ENCODE peak calls at places on chromosomes 12 and 14, in five cellular contexts. One of them, this sample, is unnamed.

GRCh38 chr14:100815478-100816285 is 10.2 kb upstream of the MEG3 start:
- DNase-seq in thyroid gland: no peak
- DNase-seq in CD4-positive, CD25-positive, alpha-beta regulatory T cell: no peak
- DNase-seq in effector memory CD4-positive, alpha-beta T cell: no peak
- DNase-seq in uterus: no peak
- DNase-seq in this sample: no peak

GRCh38 chr12:19082365-19082911 is 47.1 kb upstream of the PLEKHA5 start:
- DNase-seq in thyroid gland: peak; percentile 3
- DNase-seq in CD4-positive, CD25-positive, alpha-beta regulatory T cell: no peak
- DNase-seq in effector memory CD4-positive, alpha-beta T cell: no peak
- DNase-seq in uterus: no peak
- DNase-seq in this sample: no peak

GRCh38 chr12:85468356-85469157 is 188.5 kb downstream of the ALX1 start:
- DNase-seq in thyroid gland: peak; percentile 31
- DNase-seq in CD4-positive, CD25-positive, alpha-beta regulatory T cell: peak; percentile 27
- DNase-seq in effector memory CD4-positive, alpha-beta T cell: no peak
- DNase-seq in uterus: no peak
- DNase-seq in this sample: peak; percentile 51

GRCh38 chr14:92160619-92161018 is 38.9 kb downstream of the CPSF2 start:
- DNase-seq in thyroid gland: no peak
- DNase-seq in CD4-positive, CD25-positive, alpha-beta regulatory T cell: no peak
- DNase-seq in effector memory CD4-positive, alpha-beta T cell: no peak
- DNase-seq in uterus: no peak
- DNase-seq in this sample: no peak

GRCh38 chr12:74537126-74537706 is 419 bp upstream of the ATXN7L3B start:
- DNase-seq in thyroid gland: no peak
- DNase-seq in CD4-positive, CD25-positive, alpha-beta regulatory T cell: peak; percentile 66
- DNase-seq in effector memory CD4-positive, alpha-beta T cell: no peak
- DNase-seq in uterus: no peak
- DNase-seq in this sample: no peak

GRCh38 chr12:72273851-72274284 is 1.7 kb downstream of the TRHDE start:
- DNase-seq in thyroid gland: no peak
- DNase-seq in CD4-positive, CD25-positive, alpha-beta regulatory T cell: no peak
- DNase-seq in effector memory CD4-positive, alpha-beta T cell: no peak
- DNase-seq in uterus: peak; percentile 14
- DNase-seq in this sample: no peak

GRCh38 chr12:132806857-132807256 is 21.8 kb downstream of the GOLGA3 start:
- DNase-seq in thyroid gland: no peak
- DNase-seq in CD4-positive, CD25-positive, alpha-beta regulatory T cell: no peak
- DNase-seq in effector memory CD4-positive, alpha-beta T cell: no peak
- DNase-seq in uterus: no peak
- DNase-seq in this sample: no peak

GRCh38 chr14:38209572-38210159 is 2.0 kb downstream of the SSTR1 start:
- DNase-seq in thyroid gland: no peak
- DNase-seq in CD4-positive, CD25-positive, alpha-beta regulatory T cell: no peak
- DNase-seq in effector memory CD4-positive, alpha-beta T cell: no peak
- DNase-seq in uterus: no peak
- DNase-seq in this sample: peak; percentile 43

GRCh38 chr12:62361048-62361447 is 100.8 kb downstream of the USP15 start:
- DNase-seq in thyroid gland: no peak
- DNase-seq in CD4-positive, CD25-positive, alpha-beta regulatory T cell: no peak
- DNase-seq in effector memory CD4-positive, alpha-beta T cell: no peak
- DNase-seq in uterus: no peak
- DNase-seq in this sample: no peak

DNA sequence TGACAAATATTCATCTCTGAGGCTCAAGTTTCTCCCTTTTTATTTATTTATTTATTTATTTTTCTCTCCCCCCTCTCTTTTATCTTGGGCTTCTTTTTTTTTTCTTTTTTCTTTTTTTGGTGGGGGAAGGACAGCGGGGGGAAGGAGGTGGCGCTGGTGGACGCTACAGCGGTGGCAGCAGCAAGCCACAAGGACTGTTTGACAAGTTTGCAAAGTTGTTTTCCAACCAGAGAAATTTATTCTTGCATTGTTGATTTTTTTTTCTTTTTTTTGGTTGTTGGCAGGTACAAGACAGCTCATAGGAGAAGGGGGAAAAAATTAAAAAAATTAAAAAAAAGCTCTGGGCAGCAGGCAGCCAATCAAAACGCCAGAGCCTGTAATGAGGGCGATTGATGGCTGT is 36.4 kb downstream of the BCL11B start:
- DNase-seq in thyroid gland: no peak
- DNase-seq in CD4-positive, CD25-positive, alpha-beta regulatory T cell: no peak
- DNase-seq in effector memory CD4-positive, alpha-beta T cell: no peak
- DNase-seq in uterus: no peak
- DNase-seq in this sample: no peak
- H3K27ac ChIP-seq in thyroid gland: no peak overlapping the region
- H3K27ac ChIP-seq in CD4-positive, CD25-positive, alpha-beta regulatory T cell: peak overlapping the region; percentile 99
- H3K27ac ChIP-seq in effector memory CD4-positive, alpha-beta T cell: peak overlapping the region; percentile 97
- H3K27ac ChIP-seq in uterus: no peak overlapping the region
- H3K27ac ChIP-seq in this sample: no peak overlapping the region

GRCh38 chr14:52005625-52006024 is 16.3 kb downstream of the RTRAF start:
- DNase-seq in thyroid gland: no peak
- DNase-seq in CD4-positive, CD25-positive, alpha-beta regulatory T cell: no peak
- DNase-seq in effector memory CD4-positive, alpha-beta T cell: no peak
- DNase-seq in uterus: no peak
- DNase-seq in this sample: no peak

GRCh38 chr14:52003324-52003723 is 14.0 kb downstream of the RTRAF start:
- DNase-seq in thyroid gland: no peak
- DNase-seq in CD4-positive, CD25-positive, alpha-beta regulatory T cell: no peak
- DNase-seq in effector memory CD4-positive, alpha-beta T cell: no peak
- DNase-seq in uterus: no peak
- DNase-seq in this sample: no peak

GRCh38 chr14:52000019-52000582 is 10.8 kb downstream of the RTRAF start:
- DNase-seq in thyroid gland: no peak
- DNase-seq in CD4-positive, CD25-positive, alpha-beta regulatory T cell: no peak
- DNase-seq in effector memory CD4-positive, alpha-beta T cell: no peak
- DNase-seq in uterus: no peak
- DNase-seq in this sample: no peak

GRCh38 chr14:52000631-52001030 is 11.3 kb downstream of the RTRAF start:
- DNase-seq in thyroid gland: no peak
- DNase-seq in CD4-positive, CD25-positive, alpha-beta regulatory T cell: no peak
- DNase-seq in effector memory CD4-positive, alpha-beta T cell: no peak
- DNase-seq in uterus: no peak
- DNase-seq in this sample: no peak

DNA sequence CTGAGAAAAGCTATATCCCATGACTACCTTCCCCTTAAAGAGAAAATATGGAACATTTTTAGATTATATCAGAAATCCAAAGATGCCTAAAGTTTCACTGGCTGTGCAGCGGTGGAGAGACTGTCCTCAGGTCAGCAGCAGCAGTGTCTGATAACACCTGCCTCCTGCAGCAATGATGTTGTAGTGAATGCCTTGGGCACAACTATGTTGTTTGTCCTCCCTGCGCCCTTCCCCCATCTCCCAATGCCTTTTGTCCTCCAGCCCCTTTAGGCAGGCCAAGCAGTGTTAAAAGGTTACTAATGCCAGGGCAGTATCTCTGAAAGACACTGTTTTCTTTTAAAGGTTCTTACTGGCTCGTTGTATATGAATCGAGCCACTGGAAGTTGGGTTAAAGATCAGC is 13.2 kb downstream of the RTRAF start:
- DNase-seq in thyroid gland: no peak
- DNase-seq in CD4-positive, CD25-positive, alpha-beta regulatory T cell: no peak
- DNase-seq in effector memory CD4-positive, alpha-beta T cell: no peak
- DNase-seq in uterus: no peak
- DNase-seq in this sample: no peak
- H3K27ac ChIP-seq in thyroid gland: peak overlapping the region; percentile 15
- H3K27ac ChIP-seq in CD4-positive, CD25-positive, alpha-beta regulatory T cell: no peak overlapping the region
- H3K27ac ChIP-seq in effector memory CD4-positive, alpha-beta T cell: no peak overlapping the region
- H3K27ac ChIP-seq in uterus: no peak overlapping the region
- H3K27ac ChIP-seq in this sample: no peak overlapping the region

DNA sequence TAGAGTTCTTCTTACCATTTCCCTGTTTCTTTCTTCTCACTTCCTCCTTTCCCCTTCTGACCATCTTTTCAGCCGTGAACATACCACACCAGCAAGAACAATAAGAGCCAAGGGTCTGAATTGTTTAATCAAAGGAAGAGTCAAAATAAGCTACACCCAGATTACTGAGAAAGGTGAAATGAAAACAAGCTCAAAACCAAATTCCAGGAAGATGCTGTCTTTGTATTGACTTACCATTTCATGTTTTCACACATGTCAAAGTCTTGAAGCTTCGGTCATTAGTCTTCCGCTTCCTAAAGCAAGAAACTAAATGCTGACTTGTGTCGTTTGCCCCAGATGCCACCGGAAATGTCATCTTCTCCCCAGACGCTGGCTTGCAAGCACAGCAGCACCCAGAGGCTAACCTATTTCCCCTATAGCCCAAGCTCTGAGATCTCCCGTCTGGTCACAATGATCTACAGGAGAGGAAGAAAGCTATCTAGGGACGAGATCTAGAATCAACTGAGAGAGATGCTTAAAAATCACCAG is 136.5 kb upstream of the AMIGO2 start:
- DNase-seq in thyroid gland: no peak
- DNase-seq in CD4-positive, CD25-positive, alpha-beta regulatory T cell: peak; percentile 99
- DNase-seq in effector memory CD4-positive, alpha-beta T cell: peak; percentile 57
- DNase-seq in uterus: no peak
- DNase-seq in this sample: peak; percentile 60
- H3K27ac ChIP-seq in thyroid gland: no peak overlapping the region
- H3K27ac ChIP-seq in CD4-positive, CD25-positive, alpha-beta regulatory T cell: peak overlapping the region; percentile 74
- H3K27ac ChIP-seq in effector memory CD4-positive, alpha-beta T cell: peak overlapping the region; percentile 63
- H3K27ac ChIP-seq in uterus: no peak overlapping the region
- H3K27ac ChIP-seq in this sample: peak overlapping the region; percentile 78

GRCh38 chr12:131007031-131007793 is 53.5 kb downstream of the ADGRD1 start:
- DNase-seq in thyroid gland: no peak
- DNase-seq in CD4-positive, CD25-positive, alpha-beta regulatory T cell: no peak
- DNase-seq in effector memory CD4-positive, alpha-beta T cell: no peak
- DNase-seq in uterus: peak; percentile 41
- DNase-seq in this sample: peak; percentile 46

GRCh38 chr12:131006036-131006735 is 52.5 kb downstream of the ADGRD1 start:
- DNase-seq in thyroid gland: no peak
- DNase-seq in CD4-positive, CD25-positive, alpha-beta regulatory T cell: no peak
- DNase-seq in effector memory CD4-positive, alpha-beta T cell: no peak
- DNase-seq in uterus: no peak
- DNase-seq in this sample: no peak

GRCh38 chr12:131008461-131009270 is 55.0 kb downstream of the ADGRD1 start:
- DNase-seq in thyroid gland: no peak
- DNase-seq in CD4-positive, CD25-positive, alpha-beta regulatory T cell: no peak
- DNase-seq in effector memory CD4-positive, alpha-beta T cell: no peak
- DNase-seq in uterus: no peak
- DNase-seq in this sample: peak; percentile 41

GRCh38 chr12:131009595-131010270 is 56.0 kb downstream of the ADGRD1 start:
- DNase-seq in thyroid gland: no peak
- DNase-seq in CD4-positive, CD25-positive, alpha-beta regulatory T cell: no peak
- DNase-seq in effector memory CD4-positive, alpha-beta T cell: no peak
- DNase-seq in uterus: no peak
- DNase-seq in this sample: peak; percentile 28

GRCh38 chr12:131007794-131008460 is 54.2 kb downstream of the ADGRD1 start:
- DNase-seq in thyroid gland: no peak
- DNase-seq in CD4-positive, CD25-positive, alpha-beta regulatory T cell: no peak
- DNase-seq in effector memory CD4-positive, alpha-beta T cell: no peak
- DNase-seq in uterus: no peak
- DNase-seq in this sample: no peak
- H3K27ac ChIP-seq in thyroid gland: no peak overlapping the region
- H3K27ac ChIP-seq in CD4-positive, CD25-positive, alpha-beta regulatory T cell: no peak overlapping the region
- H3K27ac ChIP-seq in effector memory CD4-positive, alpha-beta T cell: no peak overlapping the region
- H3K27ac ChIP-seq in uterus: no peak overlapping the region
- H3K27ac ChIP-seq in this sample: no peak overlapping the region

This sample was measured in lower lobe of right lung.